ENCODE peak calls at places on chromosome 1, in eight cellular contexts. W is cardiac fibroblast; N is bronchial epithelial cell; J is NCI-H446 treated with DMSO at 0.1 percent for 48 hours; K is T-helper 9 cell; P is EL; T is central memory CD8-positive, alpha-beta T cell; S is adipocyte. M is an unnamed sample.
A peak's percentile ranks its signal among the peaks of the same experiment; 100 is the strongest.

GRCh38 chr1:238991730-238992490 is 394.5 kb upstream of the CHRM3 start:
- DNase-seq in N (no peak), S (peak; percentile 28), W (peak; percentile 2), T (no peak), K (no peak), P (peak; percentile 57), J (peak; percentile 73), M (no peak)

GRCh38 chr1:186440584-186440983 is 20.3 kb downstream of the PDC start:
- DNase-seq in P (no peak), T (no peak), K (no peak), J (no peak), W (no peak), S (no peak), N (peak; percentile 87), M (no peak)

GRCh38 chr1:30095451-30096025 is 627.8 kb downstream of the MATN1 start:
- DNase-seq in K (no peak), S (no peak), J (no peak), T (no peak), N (no peak), W (no peak), P (no peak), M (no peak)

GRCh38 chr1:68232354-68233148 is at the start of gene WLS:
- DNase-seq in T (no peak), N (peak; percentile 55), K (no peak), J (peak; percentile 60), P (peak; percentile 87), W (peak; percentile 78), S (peak; percentile 95), M (peak; percentile 93)

GRCh38 chr1:27525296-27526271 is 35.6 kb upstream of the WASF2 start:
- DNase-seq in J (no peak), N (peak; percentile 65), K (no peak), S (peak; percentile 76), P (peak; percentile 66), T (no peak), W (peak; percentile 50), M (no peak)

GRCh38 chr1:11500881-11501280 is 21.9 kb downstream of the DISP3 start:
- DNase-seq in P (no peak), K (no peak), J (no peak), S (no peak), T (no peak), W (no peak), N (no peak), M (no peak)

GRCh38 chr1:22737374-22738068 is 26.9 kb downstream of the EPHB2 start:
- DNase-seq in S (no peak), J (no peak), T (no peak), K (no peak), W (no peak), N (no peak), P (no peak), M (no peak)

GRCh38 chr1:110606784-110607662 is 865 bp upstream of the KCNA2 start:
- DNase-seq in P (no peak), N (no peak), J (peak; percentile 43), K (no peak), S (peak; percentile 27), W (no peak), T (no peak), M (no peak)

GRCh38 chr1:172326171-172326570 is 94.3 kb upstream of the C1orf105 start:
- DNase-seq in T (no peak), S (peak; percentile 36), W (no peak), K (no peak), P (no peak), N (no peak), J (no peak), M (no peak)

GRCh38 chr1:159188375-159188788 is 16.3 kb upstream of the ACKR1 start:
- DNase-seq in T (no peak), W (peak; percentile 41), P (peak; percentile 80), S (peak; percentile 61), K (no peak), N (peak; percentile 47), J (peak; percentile 82), M (no peak)

GRCh38 chr1:27830621-27831424 is at the start of gene PPP1R8:
- DNase-seq in T (peak; percentile 66), W (peak; percentile 96), P (peak; percentile 97), K (peak; percentile 75), N (peak; percentile 90), S (peak; percentile 98), J (peak; percentile 92), M (peak; percentile 97)

GRCh38 chr1:201443747-201444146 is 22.2 kb upstream of the TNNI1 start:
- DNase-seq in K (no peak), W (no peak), N (no peak), P (no peak), J (no peak), T (no peak), S (no peak), M (no peak)

GRCh38 chr1:6969106-6969505 is 183.9 kb downstream of the CAMTA1 start:
- DNase-seq in T (no peak), S (peak; percentile 22), P (peak; percentile 73), J (no peak), W (no peak), K (no peak), N (no peak), M (no peak)

GRCh38 chr1:174204697-174205308 is 45.5 kb downstream of the RABGAP1L start:
- DNase-seq in S (no peak), N (no peak), T (no peak), K (no peak), P (no peak), J (no peak), W (no peak), M (no peak)

GRCh38 chr1:233723387-233723786 is 109.5 kb downstream of the KCNK1 start:
- DNase-seq in J (no peak), P (no peak), S (no peak), N (no peak), T (no peak), K (no peak), W (no peak), M (no peak)

GRCh38 chr1:179794669-179795068 is 51.6 kb downstream of the FAM163A start:
- DNase-seq in T (no peak), N (no peak), P (no peak), J (no peak), S (no peak), K (no peak), W (peak; percentile 29), M (peak; percentile 12)

GRCh38 chr1:231001892-231002291 is 23.0 kb downstream of the ARV1 start:
- DNase-seq in S (no peak), T (no peak), K (no peak), P (no peak), J (no peak), W (no peak), N (no peak), M (no peak)

GRCh38 chr1:99662581-99663208 is 16.8 kb downstream of the PALMD start:
- DNase-seq in J (no peak), K (no peak), N (peak; percentile 57), P (peak; percentile 55), S (peak; percentile 99), W (peak; percentile 99), T (no peak), M (no peak)

GRCh38 chr1:109266965-109267364 is 16.0 kb downstream of the PSRC1 start:
- DNase-seq in K (no peak), P (peak; percentile 69), N (peak; percentile 84), T (no peak), W (peak; percentile 64), S (peak; percentile 31), J (no peak), M (no peak)

GRCh38 chr1:197620660-197621273 is 154.5 kb downstream of the DENND1B start:
- DNase-seq in W (no peak), P (no peak), S (no peak), J (no peak), K (no peak), N (no peak), T (no peak), M (no peak)

GRCh38 chr1:183689770-183690204 is 36.7 kb upstream of the APOBEC4 start:
- DNase-seq in K (no peak), P (no peak), J (no peak), S (no peak), W (no peak), N (peak; percentile 17), T (no peak), M (no peak)

GRCh38 chr1:236066828-236067386 is 2.0 kb upstream of the NID1 start:
- DNase-seq in W (peak; percentile 29), P (no peak), N (no peak), K (peak; percentile 45), S (no peak), J (no peak), T (peak; percentile 40), M (no peak)

GRCh38 chr1:204959374-204959773 is 83.6 kb upstream of the CNTN2 start:
- DNase-seq in J (peak; percentile 37), N (no peak), T (no peak), K (no peak), P (no peak), W (no peak), S (no peak), M (no peak)

GRCh38 chr1:15468145-15468544 is 7.8 kb upstream of the CELA2B start:
- DNase-seq in J (no peak), N (no peak), P (no peak), T (no peak), S (no peak), W (no peak), K (no peak), M (no peak)